ENCODE peak calls at places on chromosomes 6 and 20, in five cellular contexts. H is right lobe of liver, Y is astrocyte of the cerebellum, I is heart right ventricle, S is keratinocyte. K is an unnamed sample.

GRCh38 chr6:132962936-132963579 is 148.7 kb downstream of the RPS12 start:
- DNase-seq in S (peak; percentile 5), I (peak; percentile 62), Y (peak; percentile 46), H (peak; percentile 70), K (peak; percentile 1)

GRCh38 chr6:37738216-37738615 is 40.5 kb upstream of the MDGA1 start:
- DNase-seq in S (no peak), H (no peak), I (no peak), Y (no peak), K (no peak)

GRCh38 chr20:36167826-36168634 is 13.5 kb downstream of the EPB41L1 start:
- DNase-seq in Y (no peak), H (no peak), I (no peak), S (no peak), K (no peak)

GRCh38 chr6:152236370-152237097 is 400.6 kb downstream of the SYNE1 start:
- DNase-seq in I (no peak), S (no peak), H (no peak), Y (no peak), K (no peak)

GRCh38 chr20:3177746-3178477 is 4.6 kb upstream of the LZTS3 start:
- DNase-seq in H (no peak), I (no peak), S (no peak), Y (no peak), K (no peak)

GRCh38 chr20:57061058-57061900 is 205.2 kb downstream of the BMP7 start:
- DNase-seq in Y (no peak), S (no peak), I (no peak), H (no peak), K (no peak)

GRCh38 chr20:50003253-50003656 is 20.5 kb downstream of the SNAI1 start:
- DNase-seq in S (no peak), I (no peak), Y (no peak), H (no peak), K (peak; percentile 69)

GRCh38 chr6:7165736-7166296 is 58.1 kb downstream of the RREB1 start:
- DNase-seq in I (no peak), S (no peak), H (no peak), Y (no peak), K (no peak)

GRCh38 chr20:41347523-41348429 is 7.2 kb downstream of the LPIN3 start:
- DNase-seq in Y (no peak), H (no peak), S (no peak), I (no peak), K (no peak)

GRCh38 chr20:51059862-51060261 is 37.0 kb upstream of the KCNG1 start:
- DNase-seq in Y (no peak), S (no peak), H (no peak), I (no peak), K (no peak)

GRCh38 chr20:348972-349841 is 2.3 kb downstream of the NRSN2 start:
- DNase-seq in H (peak; percentile 80), I (no peak), S (no peak), Y (no peak), K (no peak)

GRCh38 chr6:156777577-156777865 is 343 bp downstream of the ARID1B start:
- DNase-seq in S (no peak), H (no peak), I (no peak), Y (no peak), K (no peak)

GRCh38 chr6:43695078-43695966 is 7.7 kb upstream of the MRPS18A start:
- DNase-seq in Y (no peak), H (no peak), S (no peak), I (no peak), K (no peak)

GRCh38 chr20:46991850-46992639 is 97.4 kb downstream of the EYA2 start:
- DNase-seq in H (no peak), S (no peak), I (no peak), Y (no peak), K (no peak)

GRCh38 chr20:41818991-41819390 is 200.8 kb upstream of the CHD6 start:
- DNase-seq in Y (no peak), S (no peak), H (no peak), I (no peak), K (no peak)

GRCh38 chr20:62601172-62601571 is 41.1 kb upstream of the SLCO4A1 start:
- DNase-seq in H (no peak), S (no peak), Y (no peak), I (no peak), K (no peak)

GRCh38 chr6:45437441-45437820 is 59.7 kb upstream of the SUPT3H start:
- DNase-seq in I (no peak), S (no peak), H (no peak), Y (no peak), K (no peak)

GRCh38 chr6:44500074-44500473 is 112.6 kb downstream of the CDC5L start:
- DNase-seq in Y (no peak), H (no peak), I (no peak), S (no peak), K (no peak)

GRCh38 chr20:46204594-46205205 is 86.6 kb downstream of the CD40 start:
- DNase-seq in S (no peak), Y (no peak), I (no peak), H (no peak), K (no peak)

GRCh38 chr20:41148956-41149355 is 11.6 kb downstream of the PLCG1 start:
- DNase-seq in Y (no peak), H (no peak), S (no peak), I (no peak), K (no peak)

GRCh38 chr6:79461205-79461604 is 76.0 kb downstream of the LCA5 start:
- DNase-seq in S (no peak), I (no peak), Y (no peak), H (no peak), K (no peak)

GRCh38 chr6:37011656-37012378 is 6.4 kb downstream of the FGD2 start:
- DNase-seq in I (no peak), Y (no peak), S (no peak), H (no peak), K (peak; percentile 66)

DNA sequence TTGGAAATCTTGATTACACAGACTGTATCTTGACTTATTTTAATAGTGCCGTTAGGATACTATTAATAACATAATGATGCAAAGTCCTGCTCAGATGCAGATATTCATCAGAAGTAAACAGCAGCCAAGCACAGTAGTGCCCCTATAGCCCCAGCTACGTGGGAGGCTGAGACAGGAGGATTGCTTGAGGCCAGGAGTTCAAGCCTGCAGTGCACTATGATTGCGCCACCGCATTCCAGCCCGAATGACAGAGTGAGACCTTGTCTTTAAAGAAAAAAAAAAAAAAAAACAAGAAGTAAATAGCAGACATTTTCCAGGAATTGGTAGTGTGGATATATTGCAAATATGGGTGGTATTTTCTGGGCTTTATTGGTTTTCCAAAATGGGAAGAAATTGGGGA is 61.8 kb downstream of the TULP4 start:
- DNase-seq in S (no peak), H (no peak), Y (no peak), I (no peak), K (no peak)
- TF ChIP-seq CTCF in S (no peak), H (no peak), Y (no peak), I (no peak), K (no peak)

GRCh38 chr20:24502184-24502583 is 32.8 kb downstream of the SYNDIG1 start:
- DNase-seq in S (no peak), H (no peak), I (no peak), Y (peak; percentile 57), K (peak; percentile 83)

GRCh38 chr20:24501764-24502163 is 32.3 kb downstream of the SYNDIG1 start:
- DNase-seq in H (no peak), I (no peak), S (no peak), Y (no peak), K (no peak)

GRCh38 chr20:24504331-24505285 is 35.2 kb downstream of the SYNDIG1 start:
- DNase-seq in S (no peak), I (no peak), Y (no peak), H (no peak), K (no peak)

GRCh38 chr20:24503352-24503931 is 34.0 kb downstream of the SYNDIG1 start:
- DNase-seq in S (no peak), H (no peak), Y (no peak), I (peak; percentile 29), K (no peak)

DNA sequence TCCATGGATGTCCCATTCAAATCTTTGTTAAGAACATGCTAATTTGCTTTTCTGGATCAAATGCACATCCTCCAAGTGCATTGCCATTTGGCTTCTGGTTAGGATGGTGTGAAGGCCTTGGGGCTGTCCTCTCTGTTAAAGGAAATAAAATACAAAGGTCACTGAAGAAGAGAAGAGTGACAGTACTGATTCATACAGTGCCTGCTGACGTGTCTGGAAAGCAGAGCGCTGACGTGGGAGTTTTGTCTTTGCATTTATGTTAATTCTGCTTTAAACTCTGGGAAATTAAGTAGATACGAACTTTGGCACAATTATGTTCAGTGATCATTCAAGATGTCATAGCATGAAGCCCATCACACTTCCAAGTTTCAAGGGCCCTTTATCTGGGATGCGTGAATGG is 33.2 kb downstream of the SYNDIG1 start:
- DNase-seq in S (no peak), H (no peak), I (no peak), Y (no peak), K (no peak)
- H3K4me3 ChIP-seq in S (no peak overlapping the region), H (no peak overlapping the region), I (no peak overlapping the region), Y (no peak overlapping the region), K (no peak overlapping the region)

GRCh38 chr6:3751019-3751729 is at the start of gene PXDC1:
- DNase-seq in H (no peak), Y (no peak), S (no peak), I (peak; percentile 41), K (no peak)

GRCh38 chr6:3752538-3753227 is 1.2 kb upstream of the PXDC1 start:
- DNase-seq in H (no peak), S (no peak), I (no peak), Y (no peak), K (no peak)

GRCh38 chr6:3753228-3753795 is 1.8 kb upstream of the PXDC1 start:
- DNase-seq in H (peak; percentile 10), I (no peak), S (no peak), Y (no peak), K (no peak)

GRCh38 chr6:3750324-3751018 is 1.0 kb downstream of the PXDC1 start:
- DNase-seq in Y (no peak), H (peak; percentile 91), S (no peak), I (peak; percentile 86), K (no peak)

DNA sequence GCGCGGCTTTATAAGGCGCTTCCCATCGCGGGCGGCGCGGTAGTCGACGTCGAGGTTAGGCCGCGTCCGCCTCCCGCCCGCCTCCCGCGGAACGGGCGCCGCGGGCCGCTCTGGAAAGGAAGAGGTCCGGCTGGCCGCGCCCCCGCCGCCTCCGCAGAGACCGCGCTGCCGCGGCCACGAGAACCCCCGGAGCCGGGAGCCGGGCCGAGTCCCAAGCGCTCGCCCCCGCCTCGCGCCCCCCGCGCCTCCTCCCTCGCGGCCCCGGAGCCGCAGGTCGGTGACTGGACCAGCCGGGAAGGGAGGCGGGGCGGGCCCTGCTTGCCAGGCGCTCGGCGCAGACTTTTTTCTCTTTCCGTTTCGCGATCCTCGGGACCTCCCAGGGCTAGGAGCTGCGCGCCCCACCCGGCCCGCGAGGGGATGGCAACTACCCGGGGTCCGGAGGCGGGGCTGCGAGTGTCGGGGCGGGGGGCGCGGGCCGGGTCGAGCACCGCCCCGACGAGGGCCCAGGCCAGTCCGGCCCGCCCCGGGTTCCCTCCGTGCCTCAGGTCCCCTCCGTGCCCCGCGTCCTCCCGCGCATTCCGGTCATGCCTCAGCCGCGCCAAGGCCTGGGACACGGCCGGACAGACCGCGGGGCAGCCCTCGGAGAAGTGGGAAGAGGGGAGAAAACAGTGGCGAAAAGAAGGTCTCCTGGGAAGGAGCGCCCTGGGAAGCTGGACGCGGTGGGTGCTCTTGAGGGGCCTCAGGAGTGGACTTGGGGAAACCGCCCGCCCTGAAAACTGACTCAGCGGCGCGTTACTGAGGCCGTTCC is 421 bp upstream of the PXDC1 start:
- DNase-seq in I (peak; percentile 88), H (peak; percentile 91), Y (peak; percentile 82), S (no peak), K (peak; percentile 69)
- TF ChIP-seq CTCF in I (peak; percentile 52), H (peak; percentile 51), Y (peak; percentile 37), S (peak; percentile 12), K (peak; percentile 37)

GRCh38 chr6:54366647-54367327 is 58.5 kb downstream of the TINAG start:
- DNase-seq in I (no peak), S (no peak), Y (no peak), H (no peak), K (no peak)
- H3K4me3 ChIP-seq in I (no peak overlapping the region), S (no peak overlapping the region), Y (no peak overlapping the region), H (no peak overlapping the region), K (no peak overlapping the region)